ENCODE peak calls at places on chromosomes 2 and 18, in seven cellular contexts. B is Caco-2; Y is activated CD8-positive, alpha-beta memory T cell treated with anti-CD3 and anti-CD28 coated beads for 4 hours; C is dermis microvascular lymphatic vessel endothelial cell; Q is kidney tubule cell; L is stimulated activated CD4-positive, alpha-beta T cell treated with anti-CD3 and anti-CD28 coated beads, Interleukin-15, amount 100 ng/mL, for 24 hours; I is activated gamma-delta T cell treated with anti-CD3 and anti-CD28 coated beads, Interleukin-2, amount 50 U/mL, for 16 hours. U is an unnamed sample.

GRCh38 chr18:21481739-21482138 is 118.8 kb downstream of the ESCO1 start:
- DNase-seq in B (no peak), Y (no peak), C (no peak), Q (no peak), L (no peak), I (no peak), U (no peak)

GRCh38 chr2:33848486-33848885 is 249.4 kb upstream of the FAM98A start:
- DNase-seq in B (no peak), Y (no peak), C (no peak), Q (peak; percentile 85), L (no peak), I (no peak), U (no peak)

GRCh38 chr18:58991127-58991798 is 126.6 kb downstream of the ZNF532 start:
- DNase-seq in B (no peak), Y (no peak), C (no peak), Q (peak; percentile 81), L (no peak), I (no peak), U (no peak)

GRCh38 chr2:178473931-178474330 is 4.5 kb downstream of the FKBP7 start:
- DNase-seq in B (no peak), Y (no peak), C (no peak), Q (peak; percentile 48), L (no peak), I (no peak), U (no peak)

GRCh38 chr18:6203791-6204190 is 210.9 kb downstream of the L3MBTL4 start:
- DNase-seq in B (no peak), Y (no peak), C (no peak), Q (no peak), L (no peak), I (no peak), U (no peak)

GRCh38 chr2:109611467-109612095 is 2.2 kb downstream of the SEPTIN10 start:
- DNase-seq in B (no peak), Y (no peak), C (peak; percentile 10), Q (peak; percentile 23), L (no peak), I (no peak), U (no peak)

GRCh38 chr2:19846030-19846429 is 55.8 kb downstream of the TTC32 start:
- DNase-seq in B (no peak), Y (no peak), C (no peak), Q (peak; percentile 45), L (no peak), I (no peak), U (no peak)

GRCh38 chr2:216179015-216179414 is 69.9 kb downstream of the XRCC5 start:
- DNase-seq in B (no peak), Y (no peak), C (no peak), Q (no peak), L (no peak), I (no peak), U (no peak)

GRCh38 chr2:105773568-105773967 is 28.9 kb downstream of the NCK2 start:
- DNase-seq in B (no peak), Y (no peak), C (no peak), Q (no peak), L (no peak), I (no peak), U (no peak)

GRCh38 chr2:100612388-100613000 is 49.7 kb downstream of the PDCL3 start:
- DNase-seq in B (no peak), Y (no peak), C (no peak), Q (no peak), L (no peak), I (no peak), U (no peak)

GRCh38 chr2:11720752-11721151 is 25.7 kb upstream of the LPIN1 start:
- DNase-seq in B (no peak), Y (no peak), C (no peak), Q (no peak), L (no peak), I (no peak), U (no peak)

GRCh38 chr2:233823731-233824121 is 30.6 kb downstream of the HJURP start:
- DNase-seq in B (no peak), Y (no peak), C (no peak), Q (no peak), L (no peak), I (no peak), U (no peak)

GRCh38 chr2:86470890-86471289 is 29.7 kb downstream of the KDM3A start:
- DNase-seq in B (no peak), Y (no peak), C (no peak), Q (no peak), L (no peak), I (no peak), U (no peak)

GRCh38 chr2:16260041-16260440 is 319.7 kb downstream of the MYCN start:
- DNase-seq in B (no peak), Y (no peak), C (no peak), Q (no peak), L (no peak), I (no peak), U (no peak)

GRCh38 chr2:86378469-86378868 is 41.0 kb upstream of the REEP1 start:
- DNase-seq in B (no peak), Y (no peak), C (no peak), Q (no peak), L (no peak), I (no peak), U (no peak)

GRCh38 chr2:210086292-210086691 is 83.9 kb downstream of the RPE start:
- DNase-seq in B (no peak), Y (no peak), C (no peak), Q (peak; percentile 36), L (no peak), I (no peak), U (no peak)

GRCh38 chr2:38274286-38275276 is 102.5 kb downstream of the ATL2 start:
- DNase-seq in B (peak; percentile 69), Y (no peak), C (peak; percentile 64), Q (peak; percentile 80), L (peak; percentile 31), I (no peak), U (peak; percentile 22)

GRCh38 chr2:40367652-40368051 is 84.2 kb downstream of the SLC8A1 start:
- DNase-seq in B (no peak), Y (no peak), C (no peak), Q (peak; percentile 35), L (no peak), I (no peak), U (no peak)

GRCh38 chr18:29979884-29980283 is 1062.7 kb downstream of the DSC3 start:
- DNase-seq in B (no peak), Y (no peak), C (no peak), Q (no peak), L (no peak), I (no peak), U (no peak)

GRCh38 chr2:112623913-112624777 is 21.6 kb upstream of the SLC20A1 start:
- DNase-seq in B (no peak), Y (peak; percentile 60), C (no peak), Q (peak; percentile 66), L (peak; percentile 85), I (peak; percentile 47), U (peak; percentile 46)

GRCh38 chr2:85605406-85606115 is 3.1 kb upstream of the TMEM150A start:
- DNase-seq in B (no peak), Y (no peak), C (no peak), Q (no peak), L (no peak), I (no peak), U (no peak)

GRCh38 chr2:219561179-219562048 is 9.9 kb downstream of the OBSL1 start:
- DNase-seq in B (peak; percentile 60), Y (no peak), C (no peak), Q (no peak), L (no peak), I (no peak), U (no peak)

GRCh38 chr18:8803063-8803795 is 97.9 kb downstream of the MTCL1 start:
- DNase-seq in B (no peak), Y (no peak), C (no peak), Q (no peak), L (no peak), I (no peak), U (no peak)

GRCh38 chr2:147790580-147790979 is 54.2 kb upstream of the ACVR2A start:
- DNase-seq in B (no peak), Y (no peak), C (no peak), Q (no peak), L (no peak), I (no peak), U (no peak)

GRCh38 chr2:28958689-28959088 is 22.4 kb upstream of the TOGARAM2 start:
- DNase-seq in B (peak; percentile 77), Y (no peak), C (peak; percentile 56), Q (peak; percentile 80), L (peak; percentile 33), I (no peak), U (no peak)

GRCh38 chr2:10422251-10422650 is 25.9 kb downstream of the ODC1 start:
- DNase-seq in B (no peak), Y (no peak), C (no peak), Q (no peak), L (no peak), I (no peak), U (no peak)

GRCh38 chr2:26477126-26477910 is 606 bp downstream of the OTOF start:
- DNase-seq in B (no peak), Y (no peak), C (no peak), Q (no peak), L (peak; percentile 19), I (no peak), U (no peak)

GRCh38 chr2:154263206-154263605 is 391.5 kb downstream of the GALNT13 start:
- DNase-seq in B (no peak), Y (no peak), C (no peak), Q (peak; percentile 6), L (no peak), I (no peak), U (no peak)

GRCh38 chr18:48975817-48976649 is 25.3 kb upstream of the SMAD7 start:
- DNase-seq in B (peak; percentile 57), Y (peak; percentile 27), C (no peak), Q (peak; percentile 85), L (peak; percentile 74), I (peak; percentile 19), U (peak; percentile 20)